ENCODE peak calls at places on chromosomes 7 and 10, in five cellular contexts. P is K562, I is GM12878, K is SK-N-SH, Y is transverse colon. N is an unnamed sample.

GRCh38 chr10:122295423-122295947 is 24.4 kb downstream of the BTBD16 start:
- DNase-seq in K (no peak), P (no peak), I (no peak), Y (no peak), N (no peak)

GRCh38 chr10:89549510-89549909 is 14.1 kb upstream of the SLC16A12 start:
- DNase-seq in K (no peak), Y (no peak), I (no peak), P (no peak), N (no peak)

GRCh38 chr10:15370741-15371701 is at the start of gene FAM171A1:
- DNase-seq in I (no peak), Y (peak), P (peak), K (peak), N (no peak)

GRCh38 chr10:72353028-72353962 is 1.4 kb downstream of the DNAJB12 start:
- DNase-seq in I (no peak), P (peak), K (peak), Y (no peak), N (no peak)

GRCh38 chr10:127854769-127855583 is 37.8 kb downstream of the CLRN3 start:
- DNase-seq in I (no peak), K (no peak), P (no peak), Y (peak), N (no peak)

GRCh38 chr10:22604314-22605091 is 109.9 kb downstream of the PIP4K2A start:
- DNase-seq in P (no peak), Y (no peak), K (no peak), I (no peak), N (no peak)

GRCh38 chr10:114668375-114669080 is 10.5 kb upstream of the ABLIM1 start:
- DNase-seq in I (no peak), P (no peak), K (no peak), Y (no peak), N (no peak)

GRCh38 chr7:130441408-130441854 is 615 bp upstream of the CEP41 start:
- DNase-seq in Y (no peak), K (peak), I (no peak), P (peak), N (no peak)

GRCh38 chr10:49184642-49185111 is 3.5 kb downstream of the TMEM273 start:
- DNase-seq in I (no peak), P (peak), K (no peak), Y (no peak), N (no peak)

GRCh38 chr10:97866524-97867219 is 17.0 kb downstream of the GOLGA7B start:
- DNase-seq in Y (no peak), P (no peak), I (no peak), K (no peak), N (no peak)

GRCh38 chr7:85074-85945 is 107.1 kb upstream of the FAM20C start:
- DNase-seq in I (no peak), Y (no peak), P (no peak), K (no peak), N (no peak)

GRCh38 chr7:22350466-22351328 is 6.3 kb downstream of the RAPGEF5 start:
- DNase-seq in I (peak), K (peak), Y (no peak), P (peak), N (no peak)

GRCh38 chr10:103855852-103856496 is 598 bp upstream of the SH3PXD2A start:
- DNase-seq in Y (no peak), K (no peak), P (no peak), I (no peak), N (peak)

DNA sequence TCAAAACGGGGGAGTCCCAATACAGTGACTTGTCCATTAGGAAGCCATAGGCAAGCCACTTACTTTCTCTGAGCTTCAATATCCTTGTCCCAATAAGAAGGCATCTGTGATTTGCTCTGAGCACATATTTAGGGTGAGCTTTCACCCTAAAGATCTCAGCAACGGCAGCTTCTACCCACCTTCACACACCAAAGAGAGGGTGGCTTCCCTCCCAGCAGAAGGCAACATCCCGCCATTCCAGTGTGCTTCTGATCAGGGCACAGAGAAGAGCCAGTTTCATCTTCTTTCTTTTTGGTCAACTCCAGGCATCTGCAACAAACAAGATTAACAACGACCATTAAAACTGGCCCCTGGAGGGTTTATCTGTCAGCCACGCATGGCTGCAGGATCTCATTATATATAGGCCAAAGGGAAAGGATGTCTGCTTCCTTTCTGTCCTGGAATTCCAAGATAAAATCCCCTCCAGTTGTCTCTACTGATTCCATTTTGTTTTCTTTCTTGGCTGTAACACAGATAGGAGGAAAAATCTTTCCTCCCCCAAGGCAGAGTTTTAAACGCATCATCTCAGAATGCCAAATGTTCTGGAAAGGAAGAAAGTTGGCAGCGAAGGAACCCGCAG is 507 bp upstream of the SH2D4B start:
- DNase-seq in Y (no peak), P (no peak), K (peak), I (no peak), N (peak)
- TF ChIP-seq POLR2AphosphoS5 in Y (no peak), P (no peak), K (no peak), I (no peak), N (no peak)

GRCh38 chr7:5467645-5468044 is 44.0 kb upstream of the TNRC18 start:
- DNase-seq in I (no peak), K (no peak), Y (no peak), P (no peak), N (no peak)
- TF ChIP-seq EP300 in I (no peak), K (no peak), Y (no peak), P (no peak), N (no peak)

DNA sequence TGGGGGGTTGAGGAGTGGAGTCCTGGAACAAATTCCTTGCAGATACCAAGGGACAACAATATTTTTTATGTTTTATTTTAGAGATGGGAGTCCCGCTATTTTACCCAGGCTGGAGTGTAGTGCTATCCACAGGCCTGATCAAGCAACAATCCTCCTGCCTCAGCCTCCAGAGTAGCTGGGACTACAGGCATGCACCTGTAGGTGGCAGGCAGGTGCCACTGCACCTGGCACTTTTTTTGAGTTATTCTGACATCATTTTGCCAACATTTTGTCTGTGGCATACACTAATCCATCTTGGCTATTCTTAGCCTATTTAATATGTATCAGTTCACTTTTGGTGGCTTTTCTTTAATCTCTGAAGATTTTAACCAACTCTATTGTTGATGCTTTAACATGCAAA is 317.8 kb upstream of the MTPN start:
- DNase-seq in Y (no peak), P (peak), I (no peak), K (no peak), N (no peak)
- TF ChIP-seq CTCF in Y (no peak), P (no peak), I (peak), K (no peak), N (no peak)

GRCh38 chr7:42198296-42198695 is 38.7 kb downstream of the GLI3 start:
- DNase-seq in I (no peak), P (no peak), K (no peak), Y (no peak), N (no peak)
- TF ChIP-seq POLR2AphosphoS5 in I (no peak), P (no peak), K (no peak), Y (no peak), N (no peak)

GRCh38 chr7:41916450-41916927 is 213.6 kb upstream of the INHBA start:
- DNase-seq in Y (no peak), I (no peak), K (no peak), P (no peak), N (peak)
- TF ChIP-seq EP300 in Y (no peak), I (no peak), K (peak), P (no peak), N (no peak)

GRCh38 chr10:34249634-34250033 is 565.5 kb downstream of the PARD3 start:
- DNase-seq in K (peak), I (no peak), P (no peak), Y (no peak), N (no peak)
- TF ChIP-seq CTCF in K (peak), I (peak), P (no peak), Y (no peak), N (no peak)

GRCh38 chr7:158473238-158473637 is 114.4 kb downstream of the PTPRN2 start:
- DNase-seq in Y (no peak), P (no peak), I (no peak), K (no peak), N (no peak)
- TF ChIP-seq POLR2AphosphoS5 in Y (no peak), P (no peak), I (no peak), K (no peak), N (no peak)

GRCh38 chr10:10663587-10663986 is 354.1 kb upstream of the CELF2 start:
- DNase-seq in P (no peak), K (no peak), Y (no peak), I (no peak), N (no peak)

GRCh38 chr10:10661176-10661575 is 356.5 kb upstream of the CELF2 start:
- DNase-seq in P (no peak), Y (no peak), I (no peak), K (no peak), N (no peak)

GRCh38 chr10:10665750-10666149 is 351.9 kb upstream of the CELF2 start:
- DNase-seq in I (no peak), Y (no peak), K (no peak), P (no peak), N (no peak)

GRCh38 chr10:10660054-10660453 is 357.6 kb upstream of the CELF2 start:
- DNase-seq in I (no peak), Y (no peak), K (no peak), P (no peak), N (no peak)

DNA sequence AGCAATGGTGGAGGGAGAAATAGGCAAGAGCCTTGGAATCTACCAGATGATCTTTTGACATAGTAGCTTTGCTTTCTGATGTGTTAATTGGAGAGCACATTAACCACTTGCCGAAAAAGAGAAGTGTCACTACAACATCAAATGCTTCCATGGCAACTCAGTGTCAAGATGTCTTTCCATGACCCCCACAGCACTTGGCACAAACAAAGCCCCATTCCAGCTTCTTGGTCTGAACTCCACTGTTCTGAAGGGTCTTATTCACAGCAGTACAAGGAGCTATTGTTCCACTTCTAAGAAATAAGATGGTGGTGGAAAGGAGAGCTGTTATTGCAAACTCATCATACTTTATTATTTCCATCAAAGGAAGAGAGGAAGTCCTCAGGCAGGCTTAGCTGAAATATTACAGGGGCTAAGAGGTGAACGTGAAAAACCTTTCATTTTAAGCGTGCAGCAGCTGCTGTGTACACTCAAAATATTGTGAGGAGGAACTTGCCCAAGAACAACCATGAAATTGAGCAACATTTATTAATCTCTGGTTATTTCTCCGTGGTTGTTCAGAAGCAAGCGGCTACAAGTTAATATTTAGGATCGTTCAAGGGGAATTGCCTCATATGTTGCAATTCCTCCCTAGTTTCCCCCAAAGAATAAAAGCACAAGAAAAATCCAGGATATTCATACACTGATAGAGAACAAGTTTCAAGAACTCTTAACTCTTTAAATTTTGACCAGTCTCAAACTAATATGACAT is 354.8 kb upstream of the CELF2 start:
- DNase-seq in Y (no peak), P (no peak), K (no peak), I (no peak), N (no peak)
- TF ChIP-seq EP300 in Y (no peak), P (no peak), K (no peak), I (no peak), N (no peak)

GRCh38 chr7:52017802-52018679 is 701.4 kb upstream of the COBL start:
- DNase-seq in P (peak), Y (peak), I (no peak), K (peak), N (no peak)
- TF ChIP-seq CTCF in P (peak), Y (peak), I (peak), K (peak), N (no peak)